ENCODE peak calls at places on chromosomes 3 and 15, in four cellular contexts. One of them, this sample, is unnamed.

GRCh38 chr3:194738254-194739093 is 52.8 kb downstream of the FAM43A start:
- DNase-seq in A549: no peak
- DNase-seq in K562: no peak
- DNase-seq in H1: no peak
- DNase-seq in this sample: no peak

GRCh38 chr3:52120576-52121458 is 33.4 kb downstream of the POC1A start:
- DNase-seq in A549: no peak
- DNase-seq in K562: no peak
- DNase-seq in H1: no peak
- DNase-seq in this sample: no peak

GRCh38 chr15:59199775-59200465 is 6.7 kb upstream of the LDHAL6B start:
- DNase-seq in A549: peak
- DNase-seq in K562: no peak
- DNase-seq in H1: no peak
- DNase-seq in this sample: no peak

GRCh38 chr3:171443211-171443957 is 16.8 kb downstream of the TNIK start:
- DNase-seq in A549: no peak
- DNase-seq in K562: no peak
- DNase-seq in H1: no peak
- DNase-seq in this sample: no peak

GRCh38 chr3:191499307-191500125 is 38.6 kb downstream of the PYDC2 start:
- DNase-seq in A549: no peak
- DNase-seq in K562: peak
- DNase-seq in H1: no peak
- DNase-seq in this sample: no peak

GRCh38 chr3:106688463-106688862 is 688.8 kb upstream of the CCDC54 start:
- DNase-seq in A549: peak
- DNase-seq in K562: no peak
- DNase-seq in H1: no peak
- DNase-seq in this sample: peak

GRCh38 chr3:139355502-139355901 is 11.7 kb downstream of the MRPS22 start:
- DNase-seq in A549: no peak
- DNase-seq in K562: no peak
- DNase-seq in H1: no peak
- DNase-seq in this sample: no peak

GRCh38 chr3:59424268-59425010 is 374.6 kb upstream of the CFAP20DC start:
- DNase-seq in A549: no peak
- DNase-seq in K562: no peak
- DNase-seq in H1: no peak
- DNase-seq in this sample: no peak

GRCh38 chr15:64038878-64039277 is 7.4 kb downstream of the DAPK2 start:
- DNase-seq in A549: no peak
- DNase-seq in K562: peak
- DNase-seq in H1: no peak
- DNase-seq in this sample: no peak

GRCh38 chr3:65342084-65342683 is 654.4 kb upstream of the ADAMTS9 start:
- DNase-seq in A549: peak
- DNase-seq in K562: peak
- DNase-seq in H1: peak
- DNase-seq in this sample: peak

GRCh38 chr3:195918176-195918575 is 9.8 kb upstream of the TNK2 start:
- DNase-seq in A549: no peak
- DNase-seq in K562: no peak
- DNase-seq in H1: no peak
- DNase-seq in this sample: no peak

GRCh38 chr3:48592519-48593087 is 2.5 kb downstream of the COL7A1 start:
- DNase-seq in A549: no peak
- DNase-seq in K562: peak
- DNase-seq in H1: no peak
- DNase-seq in this sample: no peak

GRCh38 chr3:189937302-189938255 is 183.1 kb downstream of the P3H2 start:
- DNase-seq in A549: peak
- DNase-seq in K562: no peak
- DNase-seq in H1: no peak
- DNase-seq in this sample: no peak

GRCh38 chr3:146838221-146838620 is 233.1 kb upstream of the PLSCR5 start:
- DNase-seq in A549: no peak
- DNase-seq in K562: no peak
- DNase-seq in H1: no peak
- DNase-seq in this sample: no peak

GRCh38 chr3:183613366-183614293 is 21.8 kb upstream of the KLHL24 start:
- DNase-seq in A549: no peak
- DNase-seq in K562: no peak
- DNase-seq in H1: no peak
- DNase-seq in this sample: no peak

GRCh38 chr3:67940200-67940952 is 286.0 kb upstream of the SUCLG2 start:
- DNase-seq in A549: peak
- DNase-seq in K562: no peak
- DNase-seq in H1: no peak
- DNase-seq in this sample: no peak

GRCh38 chr3:52222319-52223221 is 2.9 kb downstream of the TLR9 start:
- DNase-seq in A549: no peak
- DNase-seq in K562: no peak
- DNase-seq in H1: no peak
- DNase-seq in this sample: no peak

GRCh38 chr3:184126006-184126405 is 9.2 kb upstream of the EIF2B5 start:
- DNase-seq in A549: no peak
- DNase-seq in K562: no peak
- DNase-seq in H1: no peak
- DNase-seq in this sample: no peak

GRCh38 chr3:156498307-156498706 is 56.6 kb downstream of the SSR3 start:
- DNase-seq in A549: no peak
- DNase-seq in K562: no peak
- DNase-seq in H1: no peak
- DNase-seq in this sample: no peak

GRCh38 chr3:184154909-184155643 is at the start of gene DVL3:
- DNase-seq in A549: peak
- DNase-seq in K562: peak
- DNase-seq in H1: no peak
- DNase-seq in this sample: peak

GRCh38 chr3:136194409-136195257 is 1.5 kb downstream of the MSL2 start:
- DNase-seq in A549: no peak
- DNase-seq in K562: peak
- DNase-seq in H1: no peak
- DNase-seq in this sample: no peak

GRCh38 chr3:69058947-69059224 is 6.8 kb upstream of the TMF1 start:
- DNase-seq in A549: no peak
- DNase-seq in K562: no peak
- DNase-seq in H1: no peak
- DNase-seq in this sample: no peak

GRCh38 chr3:107465064-107465631 is 57.6 kb upstream of the BBX start:
- DNase-seq in A549: no peak
- DNase-seq in K562: no peak
- DNase-seq in H1: no peak
- DNase-seq in this sample: no peak

GRCh38 chr3:4996771-4997291 is 17.6 kb downstream of the BHLHE40 start:
- DNase-seq in A549: no peak
- DNase-seq in K562: peak
- DNase-seq in H1: no peak
- DNase-seq in this sample: no peak

GRCh38 chr15:87638554-87639083 is 617.9 kb downstream of the NTRK3 start:
- DNase-seq in A549: no peak
- DNase-seq in K562: no peak
- DNase-seq in H1: no peak
- DNase-seq in this sample: no peak

GRCh38 chr3:138118863-138119766 is 3.7 kb upstream of the DZIP1L start:
- DNase-seq in A549: peak
- DNase-seq in K562: peak
- DNase-seq in H1: no peak
- DNase-seq in this sample: peak

GRCh38 chr3:157104928-157105652 is 54.9 kb downstream of the CCNL1 start:
- DNase-seq in A549: no peak
- DNase-seq in K562: peak
- DNase-seq in H1: no peak
- DNase-seq in this sample: no peak

GRCh38 chr3:72214065-72215048 is 429.4 kb upstream of the PROK2 start:
- DNase-seq in A549: no peak
- DNase-seq in K562: peak
- DNase-seq in H1: no peak
- DNase-seq in this sample: no peak

GRCh38 chr15:71586463-71586862 is 223.9 kb upstream of the NR2E3 start:
- DNase-seq in A549: no peak
- DNase-seq in K562: no peak
- DNase-seq in H1: no peak
- DNase-seq in this sample: no peak

DNA sequence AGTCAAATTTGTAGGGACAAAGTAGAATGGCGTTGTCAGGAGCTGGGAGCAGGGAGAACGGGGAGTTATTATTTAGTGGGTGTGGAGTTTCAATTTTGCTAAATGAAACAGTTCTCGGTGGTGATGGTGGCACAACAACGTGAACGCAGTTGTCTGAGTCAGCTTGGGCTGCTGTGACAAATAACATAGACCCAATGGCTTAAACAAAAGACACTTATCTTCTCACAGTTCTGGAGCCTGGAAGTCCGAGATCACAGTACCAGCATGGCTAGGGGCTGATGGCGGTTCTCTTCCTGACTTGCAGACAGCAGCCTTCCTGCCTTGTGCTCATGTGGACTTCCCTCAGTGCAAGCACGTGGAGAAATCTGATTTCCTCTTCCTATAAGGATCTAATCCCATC is 90.2 kb downstream of the CHSY1 start:
- DNase-seq in A549: no peak
- DNase-seq in K562: no peak
- DNase-seq in H1: no peak
- DNase-seq in this sample: no peak
- TF ChIP-seq RNF2 in A549: no peak
- TF ChIP-seq RNF2 in K562: no peak
- TF ChIP-seq RNF2 in H1: no peak
- TF ChIP-seq RNF2 in this sample: no peak

GRCh38 chr15:49075876-49076275 is 29.6 kb upstream of the SECISBP2L start:
- DNase-seq in A549: no peak
- DNase-seq in K562: no peak
- DNase-seq in H1: no peak
- DNase-seq in this sample: no peak
- TF ChIP-seq RNF2 in A549: no peak
- TF ChIP-seq RNF2 in K562: no peak
- TF ChIP-seq RNF2 in H1: no peak
- TF ChIP-seq RNF2 in this sample: no peak

GRCh38 chr15:99117563-99118257 is 12.8 kb downstream of the SYNM start:
- DNase-seq in A549: no peak
- DNase-seq in K562: no peak
- DNase-seq in H1: no peak
- DNase-seq in this sample: no peak
- TF ChIP-seq RNF2 in A549: no peak
- TF ChIP-seq RNF2 in K562: no peak
- TF ChIP-seq RNF2 in H1: no peak
- TF ChIP-seq RNF2 in this sample: no peak

GRCh38 chr3:46463120-46463867 is 1.4 kb downstream of the LTF start:
- DNase-seq in A549: no peak
- DNase-seq in K562: no peak
- DNase-seq in H1: no peak
- DNase-seq in this sample: no peak
- TF ChIP-seq RNF2 in A549: no peak
- TF ChIP-seq RNF2 in K562: no peak
- TF ChIP-seq RNF2 in H1: peak
- TF ChIP-seq RNF2 in this sample: no peak

DNA sequence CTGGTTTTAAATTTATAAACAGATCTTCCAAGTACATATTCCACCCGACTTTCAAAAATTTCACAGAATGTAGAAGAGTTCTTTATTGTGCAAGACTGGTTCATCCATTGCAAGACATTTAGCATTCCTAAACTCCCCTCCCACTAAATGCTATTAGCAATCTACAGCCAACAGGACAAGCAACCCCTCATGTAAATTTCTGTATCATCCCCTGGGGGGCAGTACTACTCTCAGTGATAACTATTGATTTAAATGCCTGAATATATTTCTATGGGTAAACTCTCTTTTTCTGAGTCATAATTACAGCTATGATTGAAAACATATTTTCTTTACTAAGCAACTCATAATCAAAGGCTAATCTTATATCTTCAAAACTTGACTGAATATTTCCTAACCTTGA is 10.7 kb upstream of the SLC15A2 start:
- DNase-seq in A549: peak
- DNase-seq in K562: peak
- DNase-seq in H1: no peak
- DNase-seq in this sample: peak
- TF ChIP-seq RNF2 in A549: no peak
- TF ChIP-seq RNF2 in K562: no peak
- TF ChIP-seq RNF2 in H1: no peak
- TF ChIP-seq RNF2 in this sample: no peak

GRCh38 chr15:75943713-75944215 is 40.1 kb downstream of the FBXO22 start:
- DNase-seq in A549: no peak
- DNase-seq in K562: no peak
- DNase-seq in H1: no peak
- DNase-seq in this sample: no peak

GRCh38 chr15:75948761-75949296 is 45.2 kb downstream of the FBXO22 start:
- DNase-seq in A549: no peak
- DNase-seq in K562: no peak
- DNase-seq in H1: no peak
- DNase-seq in this sample: no peak

GRCh38 chr15:75943246-75943645 is 39.6 kb downstream of the FBXO22 start:
- DNase-seq in A549: no peak
- DNase-seq in K562: no peak
- DNase-seq in H1: no peak
- DNase-seq in this sample: no peak

GRCh38 chr15:75945953-75946352 is 42.3 kb downstream of the FBXO22 start:
- DNase-seq in A549: no peak
- DNase-seq in K562: no peak
- DNase-seq in H1: no peak
- DNase-seq in this sample: no peak

GRCh38 chr15:75947117-75947516 is 43.4 kb downstream of the FBXO22 start:
- DNase-seq in A549: peak
- DNase-seq in K562: no peak
- DNase-seq in H1: no peak
- DNase-seq in this sample: no peak
- TF ChIP-seq RNF2 in A549: no peak
- TF ChIP-seq RNF2 in K562: no peak
- TF ChIP-seq RNF2 in H1: no peak
- TF ChIP-seq RNF2 in this sample: no peak

GRCh38 chr15:68541743-68542142 is 37.0 kb upstream of the CORO2B start:
- DNase-seq in A549: no peak
- DNase-seq in K562: no peak
- DNase-seq in H1: no peak
- DNase-seq in this sample: no peak

GRCh38 chr15:68537506-68537905 is 41.3 kb upstream of the CORO2B start:
- DNase-seq in A549: no peak
- DNase-seq in K562: no peak
- DNase-seq in H1: no peak
- DNase-seq in this sample: no peak

GRCh38 chr15:68536331-68537095 is 42.3 kb upstream of the CORO2B start:
- DNase-seq in A549: no peak
- DNase-seq in K562: no peak
- DNase-seq in H1: no peak
- DNase-seq in this sample: no peak

GRCh38 chr15:68538291-68538690 is 40.5 kb upstream of the CORO2B start:
- DNase-seq in A549: no peak
- DNase-seq in K562: no peak
- DNase-seq in H1: no peak
- DNase-seq in this sample: no peak

GRCh38 chr15:68537097-68537496 is 41.7 kb upstream of the CORO2B start:
- DNase-seq in A549: no peak
- DNase-seq in K562: no peak
- DNase-seq in H1: no peak
- DNase-seq in this sample: no peak
- TF ChIP-seq RNF2 in A549: no peak
- TF ChIP-seq RNF2 in K562: no peak
- TF ChIP-seq RNF2 in H1: no peak
- TF ChIP-seq RNF2 in this sample: no peak

This sample was measured in HepG2.